ENCODE peak calls at places on chromosomes 1 and 21, in nine cellular contexts. H, U, D, G, L, K, S, P and A are unnamed samples.

GRCh38 chr1:27360159-27361043 is 6.4 kb downstream of the MAP3K6 start:
- DNase-seq in D (peak; percentile 87), H (no peak), L (no peak), S (peak; percentile 74), K (no peak), U (no peak), G (no peak), P (no peak), A (peak; percentile 92)

GRCh38 chr1:221778535-221779142 is 36.8 kb upstream of the DUSP10 start:
- DNase-seq in H (no peak), K (no peak), P (no peak), G (no peak), S (no peak), L (no peak), U (no peak), D (no peak), A (no peak)

GRCh38 chr1:237578540-237578939 is 312.2 kb downstream of the ZP4 start:
- DNase-seq in S (no peak), P (no peak), D (no peak), H (no peak), G (no peak), L (no peak), K (no peak), U (no peak), A (no peak)

GRCh38 chr1:24417681-24418080 is 2.1 kb downstream of the NIPAL3 start:
- DNase-seq in S (no peak), U (peak; percentile 44), D (no peak), P (no peak), L (no peak), G (no peak), K (no peak), H (no peak), A (no peak)

GRCh38 chr1:159828176-159828575 is 1.5 kb downstream of the SLAMF8 start:
- DNase-seq in L (no peak), U (no peak), H (no peak), P (no peak), K (no peak), S (no peak), D (no peak), G (no peak), A (no peak)

GRCh38 chr21:23307065-23307464 is 2300.2 kb downstream of the MRPL39 start:
- DNase-seq in D (no peak), G (no peak), P (no peak), H (no peak), U (no peak), K (no peak), S (no peak), L (no peak), A (no peak)

GRCh38 chr1:16631248-16632043 is 18.1 kb upstream of the NBPF1 start:
- DNase-seq in P (peak; percentile 90), G (peak; percentile 85), H (no peak), S (peak; percentile 73), K (no peak), D (peak; percentile 50), U (no peak), L (no peak), A (peak; percentile 99)

GRCh38 chr1:10195570-10195969 is 14.8 kb upstream of the KIF1B start:
- DNase-seq in G (no peak), U (peak; percentile 80), L (no peak), K (peak; percentile 55), P (no peak), H (no peak), D (no peak), S (no peak), A (no peak)

GRCh38 chr1:162736633-162737067 is 53.9 kb upstream of the HSD17B7 start:
- DNase-seq in D (no peak), H (no peak), P (no peak), L (no peak), K (no peak), G (no peak), U (no peak), S (no peak), A (no peak)

GRCh38 chr1:182143825-182144661 is 82.5 kb upstream of the ZNF648 start:
- DNase-seq in L (peak; percentile 67), U (no peak), H (peak; percentile 67), G (peak; percentile 89), K (peak; percentile 93), D (no peak), S (peak; percentile 80), P (no peak), A (no peak)

DNA sequence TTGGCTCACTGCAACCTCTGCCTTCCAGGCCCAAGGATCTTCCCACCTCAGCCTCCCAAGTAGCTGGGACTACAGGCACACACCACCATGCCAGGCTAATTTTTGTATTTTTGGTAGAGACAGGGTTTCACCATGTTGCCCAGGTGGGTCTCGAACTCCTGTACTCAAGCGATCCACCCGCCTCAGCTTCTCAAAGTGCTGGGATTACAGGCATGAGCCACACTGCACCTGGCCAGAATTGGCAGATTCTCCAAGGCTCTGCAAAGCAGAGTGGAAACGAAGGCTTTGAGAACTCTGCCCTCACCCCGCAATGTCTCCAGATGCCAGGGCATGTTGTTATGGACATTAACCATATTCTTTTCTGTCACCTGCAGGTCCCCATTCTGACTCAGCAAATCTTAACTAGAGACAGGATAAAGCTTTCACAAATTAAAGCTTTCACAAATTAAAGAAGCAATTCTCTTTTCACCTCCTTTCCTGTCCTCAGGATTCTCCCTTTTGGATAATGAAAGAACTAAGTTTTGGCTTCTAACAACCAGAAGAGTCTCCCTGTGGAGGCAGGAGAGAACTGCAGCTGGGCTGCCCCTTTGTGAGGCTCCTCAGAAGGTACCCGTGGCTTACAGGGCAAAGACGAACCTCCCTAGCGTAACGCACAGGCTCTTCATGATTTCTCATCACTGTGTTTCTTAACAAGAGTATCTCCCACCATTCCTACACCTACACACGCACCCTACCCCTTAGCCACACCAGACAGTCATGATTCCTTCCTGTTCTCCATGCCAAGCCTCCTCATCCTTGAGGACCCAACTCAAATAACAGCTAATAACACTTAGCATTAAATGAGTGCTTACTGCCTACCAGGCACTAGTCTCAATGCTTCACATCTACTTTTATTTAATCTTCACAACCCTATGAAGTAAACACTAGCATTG is 29.8 kb downstream of the GPA33 start:
- DNase-seq in P (no peak), G (no peak), K (no peak), U (no peak), L (no peak), H (no peak), S (no peak), D (peak; percentile 32), A (no peak)
- TF ChIP-seq CTCF in P (peak; percentile 31), G (no peak), K (peak; percentile 34), U (peak; percentile 36), L (peak; percentile 5), H (peak; percentile 17), S (no peak), D (no peak), A (peak; percentile 62)

DNA sequence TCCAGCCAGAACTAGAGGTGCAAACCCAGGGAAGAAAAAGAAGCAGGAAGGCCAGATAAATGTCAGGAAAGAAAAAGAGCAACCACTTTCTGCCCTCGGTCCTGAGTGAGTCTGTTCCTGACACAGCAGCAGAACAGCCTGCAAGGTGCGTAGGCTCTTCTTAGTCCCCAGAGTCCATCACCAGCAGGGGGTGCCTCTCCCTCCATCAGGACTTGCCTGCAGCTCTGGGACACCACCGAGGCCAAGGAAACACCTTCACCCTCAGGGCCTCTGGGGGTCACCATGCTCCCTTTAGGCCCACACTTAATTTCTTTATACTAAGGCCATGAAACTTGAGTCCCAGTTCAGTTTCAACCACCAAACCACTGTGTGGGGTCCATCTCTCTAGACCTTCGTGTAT is 43.7 kb upstream of the NFASC start:
- DNase-seq in S (no peak), K (peak; percentile 9), D (peak; percentile 68), P (no peak), U (no peak), L (no peak), G (no peak), H (no peak), A (no peak)
- TF ChIP-seq CTCF in S (no peak), K (no peak), D (peak; percentile 87), P (peak; percentile 47), U (no peak), L (peak; percentile 32), G (no peak), H (peak; percentile 21), A (no peak)

GRCh38 chr1:63523738-63524137 is 413 bp downstream of the EFCAB7 start:
- DNase-seq in L (no peak), D (peak; percentile 8), S (no peak), P (no peak), G (no peak), H (no peak), K (no peak), U (no peak), A (no peak)

GRCh38 chr1:63522891-63523728 is at the start of the genes EFCAB7 and ITGB3BP:
- DNase-seq in L (peak; percentile 91), D (peak; percentile 71), U (peak; percentile 90), K (peak; percentile 97), S (peak; percentile 89), G (peak; percentile 89), H (peak; percentile 90), P (peak; percentile 78), A (no peak)

GRCh38 chr1:63524166-63524565 is 841 bp downstream of the EFCAB7 start:
- DNase-seq in H (no peak), L (no peak), S (no peak), K (peak; percentile 9), D (no peak), P (no peak), U (no peak), G (no peak), A (no peak)
- TF ChIP-seq CTCF in H (no peak), L (no peak), S (no peak), K (no peak), D (no peak), P (no peak), U (no peak), G (no peak), A (no peak)

GRCh38 chr1:199310701-199311100 is 671.9 kb downstream of the PTPRC start:
- DNase-seq in H (no peak), L (no peak), D (no peak), K (no peak), S (no peak), P (no peak), U (no peak), G (no peak), A (no peak)

GRCh38 chr1:199312626-199313025 is 673.8 kb downstream of the PTPRC start:
- DNase-seq in L (no peak), K (no peak), S (no peak), G (no peak), U (no peak), H (no peak), P (no peak), D (no peak), A (no peak)

GRCh38 chr1:199308349-199308846 is 669.6 kb downstream of the PTPRC start:
- DNase-seq in S (no peak), U (no peak), L (no peak), G (no peak), K (no peak), H (no peak), D (no peak), P (no peak), A (no peak)

GRCh38 chr1:199311478-199312242 is 672.8 kb downstream of the PTPRC start:
- DNase-seq in S (no peak), L (no peak), U (no peak), H (no peak), D (no peak), P (no peak), K (no peak), G (no peak), A (no peak)

DNA sequence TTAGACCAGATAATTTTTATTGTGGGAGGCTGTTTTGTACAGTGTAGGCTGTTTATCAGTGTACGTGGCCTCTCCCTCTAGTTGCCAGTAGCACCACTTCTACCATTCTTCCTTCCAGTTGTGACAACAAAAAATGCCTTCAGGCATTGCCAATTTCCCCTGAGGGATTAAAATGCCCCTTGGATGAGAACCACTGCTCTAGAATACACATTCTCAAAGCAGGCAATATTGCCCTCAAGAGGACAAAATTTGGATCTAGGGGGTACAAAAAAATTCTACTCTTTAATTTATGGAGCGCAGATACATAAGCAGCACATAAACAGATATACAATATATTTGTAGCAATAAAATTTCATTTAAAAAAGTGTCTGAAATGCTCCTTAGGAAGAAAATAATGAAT is 674.6 kb downstream of the PTPRC start:
- DNase-seq in G (no peak), P (no peak), L (no peak), U (no peak), K (peak; percentile 27), H (no peak), S (no peak), D (no peak), A (no peak)
- TF ChIP-seq CTCF in G (no peak), P (no peak), L (no peak), U (no peak), K (peak; percentile 4), H (no peak), S (no peak), D (no peak), A (peak; percentile 42)